ENCODE peak calls at places on chromosomes 1 and 21, in five cellular contexts. C, J, I, P and R are unnamed samples.

GRCh38 chr1:92484472-92485373 is 2.0 kb downstream of the GFI1 start:
- DNase-seq in I (peak; percentile 53), C (peak; percentile 34), P (no peak), J (peak; percentile 54), R (peak; percentile 43)

GRCh38 chr1:199859525-199859924 is 168.0 kb upstream of the NR5A2 start:
- DNase-seq in I (no peak), P (no peak), C (no peak), J (no peak), R (no peak)

GRCh38 chr1:91730781-91731732 is 154.9 kb downstream of the TGFBR3 start:
- DNase-seq in C (peak; percentile 34), I (no peak), P (no peak), J (no peak), R (peak; percentile 27)

GRCh38 chr1:81702903-81703302 is 97.8 kb upstream of the ADGRL2 start:
- DNase-seq in C (peak; percentile 28), J (no peak), I (no peak), P (no peak), R (no peak)

GRCh38 chr21:28337319-28337718 is 655.4 kb downstream of the LTN1 start:
- DNase-seq in J (no peak), C (no peak), I (no peak), P (no peak), R (no peak)

GRCh38 chr1:40034869-40035268 is 5.7 kb upstream of the CAP1 start:
- DNase-seq in P (no peak), I (no peak), C (no peak), J (no peak), R (no peak)

GRCh38 chr21:21612446-21612845 is 614.2 kb downstream of the NCAM2 start:
- DNase-seq in J (no peak), I (no peak), C (no peak), P (no peak), R (no peak)

GRCh38 chr21:39647476-39647875 is 34.7 kb downstream of the B3GALT5 start:
- DNase-seq in C (peak; percentile 24), P (no peak), I (no peak), J (no peak), R (no peak)